ENCODE peak calls at places on chromosomes 3 and 15, in six cellular contexts. R, Q, H, O, A and M are unnamed samples.

GRCh38 chr15:26974120-26974780 is 3.3 kb downstream of the GABRG3 start:
- DNase-seq in R (peak; percentile 57), Q (peak; percentile 37), H (peak; percentile 9), O (peak; percentile 69), A (no peak), M (peak; percentile 64)

GRCh38 chr15:69952210-69952555 is 145.5 kb downstream of the TLE3 start:
- DNase-seq in R (no peak), Q (no peak), H (no peak), O (no peak), A (no peak), M (no peak)

GRCh38 chr3:197012021-197012883 is 17.4 kb downstream of the MELTF start:
- DNase-seq in R (no peak), Q (no peak), H (no peak), O (no peak), A (no peak), M (no peak)

GRCh38 chr15:64930778-64931240 is 19.1 kb downstream of the ANKDD1A start:
- DNase-seq in R (peak; percentile 39), Q (no peak), H (peak; percentile 65), O (no peak), A (peak; percentile 80), M (no peak)

GRCh38 chr3:121411554-121411953 is 134.2 kb downstream of the POLQ start:
- DNase-seq in R (no peak), Q (no peak), H (peak; percentile 40), O (no peak), A (no peak), M (no peak)

GRCh38 chr3:98568402-98568801 is 25.0 kb downstream of the CPOX start:
- DNase-seq in R (no peak), Q (no peak), H (no peak), O (no peak), A (no peak), M (no peak)

GRCh38 chr3:158789592-158789991 is 12.3 kb upstream of the MFSD1 start:
- DNase-seq in R (no peak), Q (no peak), H (peak; percentile 81), O (no peak), A (peak; percentile 64), M (no peak)

GRCh38 chr3:12782172-12782815 is 14.2 kb upstream of the CAND2 start:
- DNase-seq in R (no peak), Q (no peak), H (peak; percentile 75), O (peak; percentile 97), A (peak; percentile 66), M (peak; percentile 61)

GRCh38 chr3:113270786-113271185 is 59.4 kb downstream of the BOC start:
- DNase-seq in R (no peak), Q (no peak), H (no peak), O (no peak), A (no peak), M (no peak)

GRCh38 chr3:191253089-191253799 is 54.2 kb downstream of the OSTN start:
- DNase-seq in R (no peak), Q (no peak), H (no peak), O (no peak), A (no peak), M (no peak)

GRCh38 chr3:128187495-128187894 is 34.2 kb downstream of the EEFSEC start:
- DNase-seq in R (no peak), Q (no peak), H (no peak), O (no peak), A (no peak), M (no peak)

GRCh38 chr15:69597061-69597592 is 144.5 kb downstream of the RPLP1 start:
- DNase-seq in R (no peak), Q (no peak), H (no peak), O (no peak), A (no peak), M (no peak)

GRCh38 chr15:98177950-98178848 is 217.7 kb downstream of the ARRDC4 start:
- DNase-seq in R (peak; percentile 59), Q (peak; percentile 75), H (peak; percentile 29), O (peak; percentile 81), A (peak; percentile 52), M (peak; percentile 73)

GRCh38 chr3:98779936-98780335 is 16.8 kb downstream of the ST3GAL6 start:
- DNase-seq in R (no peak), Q (no peak), H (peak; percentile 62), O (no peak), A (peak; percentile 82), M (no peak)

GRCh38 chr3:146337991-146338390 is 87.1 kb upstream of the PLSCR4 start:
- DNase-seq in R (no peak), Q (no peak), H (no peak), O (no peak), A (no peak), M (no peak)

GRCh38 chr3:78992400-78992799 is 775.4 kb downstream of the ROBO1 start:
- DNase-seq in R (no peak), Q (no peak), H (no peak), O (no peak), A (no peak), M (no peak)

GRCh38 chr3:14606663-14607339 is 44.8 kb upstream of the CCDC174 start:
- DNase-seq in R (no peak), Q (no peak), H (no peak), O (no peak), A (no peak), M (no peak)

GRCh38 chr3:172982731-172983364 is 158.2 kb downstream of the SPATA16 start:
- DNase-seq in R (no peak), Q (no peak), H (no peak), O (peak; percentile 14), A (no peak), M (no peak)

GRCh38 chr15:61841461-61841860 is 218.8 kb downstream of the VPS13C start:
- DNase-seq in R (no peak), Q (no peak), H (no peak), O (no peak), A (no peak), M (no peak)

GRCh38 chr3:23203651-23204111 is 554 bp downstream of the UBE2E2 start:
- DNase-seq in R (peak; percentile 60), Q (no peak), H (peak; percentile 5), O (no peak), A (peak; percentile 46), M (peak; percentile 35)

GRCh38 chr3:197001106-197001971 is 28.3 kb downstream of the MELTF start:
- DNase-seq in R (no peak), Q (no peak), H (no peak), O (no peak), A (no peak), M (peak; percentile 26)

GRCh38 chr3:69888040-69888945 is 111.2 kb upstream of the SAMMSON start:
- DNase-seq in R (no peak), Q (peak; percentile 33), H (no peak), O (no peak), A (no peak), M (no peak)

GRCh38 chr15:70038730-70039392 is 58.9 kb downstream of the TLE3 start:
- DNase-seq in R (no peak), Q (no peak), H (no peak), O (no peak), A (no peak), M (no peak)

DNA sequence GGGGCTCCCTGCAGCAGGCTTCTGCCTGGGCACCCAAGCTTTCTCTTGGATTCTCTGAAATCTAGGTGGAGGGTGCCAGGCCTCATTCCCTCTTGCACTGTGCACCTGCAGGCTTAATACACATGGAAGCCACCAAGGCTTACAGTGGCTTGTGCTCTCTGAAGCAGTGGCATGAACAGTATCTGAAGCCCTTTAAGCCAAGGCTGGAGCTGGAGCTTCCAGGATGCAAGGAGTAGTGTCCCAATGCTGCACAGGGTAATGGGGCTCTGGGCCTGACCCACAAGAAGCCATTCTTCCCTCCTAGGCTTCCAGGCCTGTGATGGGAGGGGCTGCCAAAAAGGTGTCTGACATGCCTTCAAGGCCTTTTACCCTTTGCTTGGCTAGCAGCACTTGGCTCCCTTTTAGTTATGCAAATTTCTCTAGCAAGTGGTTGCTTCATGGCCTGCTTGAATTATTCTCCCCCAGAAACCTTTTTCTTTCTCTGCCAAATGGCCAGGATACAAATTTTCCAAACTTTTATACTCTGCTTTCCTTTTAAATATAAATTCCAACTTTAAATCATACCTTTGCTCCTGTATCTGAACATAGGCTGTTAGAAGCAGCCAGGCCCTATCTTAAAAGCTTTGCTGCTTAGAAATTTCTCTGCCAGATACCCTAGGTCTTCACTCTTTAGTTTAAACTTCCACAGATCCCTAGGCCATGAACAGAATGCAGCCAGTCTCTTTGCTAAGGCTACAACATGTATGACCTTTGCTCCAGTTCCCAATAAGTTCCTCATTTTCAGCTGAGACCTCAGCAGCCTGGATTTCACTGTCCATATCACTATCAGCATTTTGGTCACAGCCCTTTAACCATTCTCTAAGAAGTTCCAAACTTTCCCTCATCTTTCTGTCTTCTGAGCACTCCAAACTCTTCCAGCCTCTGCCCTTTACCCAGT is 201.1 kb upstream of the LRRFIP2 start:
- DNase-seq in R (peak; percentile 51), Q (no peak), H (no peak), O (peak; percentile 11), A (no peak), M (peak; percentile 77)
- H3K9ac ChIP-seq in R (no peak overlapping the region), Q (peak overlapping the region; percentile 30), H (no peak overlapping the region), O (no peak overlapping the region), A (no peak overlapping the region), M (no peak overlapping the region)

DNA sequence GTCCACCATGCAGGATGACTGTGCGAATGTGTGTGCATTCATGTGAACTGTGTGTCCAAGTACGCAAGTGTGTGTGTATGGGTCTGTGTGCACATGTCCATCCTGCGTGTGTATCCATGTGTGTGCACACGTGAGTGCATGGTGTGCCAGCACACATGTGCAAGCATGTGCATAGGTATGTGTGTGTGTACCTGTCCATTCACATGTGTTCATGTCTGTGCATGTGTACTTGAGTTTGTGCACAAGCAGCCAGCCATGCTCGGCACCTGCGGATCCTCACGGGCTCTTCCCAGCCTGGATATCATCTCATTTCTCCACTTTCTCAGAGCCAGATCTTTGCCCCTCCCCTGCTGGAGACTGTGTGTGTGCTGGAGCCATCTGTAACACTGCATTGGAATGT is 18.7 kb upstream of the PLXNA1 start:
- DNase-seq in R (no peak), Q (no peak), H (no peak), O (no peak), A (no peak), M (no peak)
- H3K23ac ChIP-seq in R (no peak overlapping the region), Q (peak overlapping the region; percentile 21), H (no peak overlapping the region), O (no peak overlapping the region), A (no peak overlapping the region), M (peak overlapping the region; percentile 23)

DNA sequence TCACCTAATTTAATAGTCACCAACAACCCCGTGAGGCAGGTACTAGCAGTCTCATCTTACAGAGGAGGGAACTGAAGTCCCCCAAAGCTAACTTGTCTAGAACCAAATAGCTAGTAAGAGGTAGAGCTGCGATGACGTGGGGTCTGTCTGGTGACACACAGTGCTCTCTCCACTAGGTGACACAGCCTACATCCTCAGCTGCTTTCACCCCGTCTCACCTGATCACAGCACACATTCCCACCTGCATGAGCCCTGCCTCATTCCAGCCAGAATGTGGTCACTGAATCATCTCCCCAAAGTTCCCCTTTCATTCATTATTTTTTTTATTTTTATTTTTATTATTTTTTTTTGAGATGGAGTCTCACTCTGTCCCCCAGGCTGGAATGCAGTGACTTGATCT is 21.3 kb upstream of the MAGEF1 start:
- DNase-seq in R (peak; percentile 17), Q (no peak), H (no peak), O (no peak), A (no peak), M (no peak)
- H3K9ac ChIP-seq in R (no peak overlapping the region), Q (no peak overlapping the region), H (no peak overlapping the region), O (no peak overlapping the region), A (no peak overlapping the region), M (no peak overlapping the region)

DNA sequence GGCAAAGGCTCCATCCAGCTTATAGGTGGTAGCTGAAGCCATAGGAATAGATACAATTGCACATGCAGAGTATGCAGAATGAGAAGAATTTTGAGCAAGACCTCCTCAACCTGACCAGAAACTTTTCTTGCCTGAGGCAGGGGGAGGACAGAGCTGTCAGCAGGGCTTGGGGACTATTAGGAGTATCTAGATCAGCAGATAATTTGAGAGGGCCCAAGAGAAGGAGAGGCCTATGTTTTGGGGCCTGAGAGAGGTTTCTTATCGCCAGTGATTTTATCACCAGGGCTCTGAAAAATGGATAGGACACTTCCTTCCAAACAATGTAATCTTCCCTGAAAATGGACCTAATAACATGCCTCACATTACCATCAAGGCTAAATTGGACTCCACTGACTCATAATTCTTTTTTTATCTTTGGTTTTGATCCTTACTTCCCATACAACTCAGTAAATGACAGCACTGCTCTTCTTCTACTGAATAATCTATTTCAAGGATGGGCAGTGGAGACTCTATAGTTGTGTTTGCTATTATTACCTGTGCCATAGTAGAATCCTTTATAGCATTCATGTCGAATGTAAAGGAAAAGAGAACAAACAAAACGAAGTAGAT is 15.8 kb upstream of the RAMAC start:
- DNase-seq in R (no peak), Q (no peak), H (no peak), O (no peak), A (no peak), M (no peak)
- H3K23ac ChIP-seq in R (no peak overlapping the region), Q (no peak overlapping the region), H (no peak overlapping the region), O (no peak overlapping the region), A (no peak overlapping the region), M (no peak overlapping the region)